ENCODE peak calls at places on chromosome 4, in seven cellular contexts. T is NCI-H1930, K is caudate nucleus, G is activated B cell treated with CpG ODN at 0.5 μM for 24 hours, X is cardiac fibroblast, M is posterior cingulate gyrus, J is EH. V is an unnamed sample.

GRCh38 chr4:38804654-38805295 is at the start of gene TLR1:
- DNase-seq in J (peak), G (no peak), K (no peak), T (no peak), M (no peak), X (peak), V (no peak)

GRCh38 chr4:87540176-87541058 is 11.2 kb upstream of the SPARCL1 start:
- DNase-seq in K (no peak), M (no peak), J (no peak), X (peak), G (no peak), T (no peak), V (no peak)

GRCh38 chr4:151012836-151013235 is 2.2 kb downstream of the LRBA start:
- DNase-seq in X (no peak), J (no peak), G (no peak), K (no peak), M (no peak), T (no peak), V (no peak)

GRCh38 chr4:27217261-27217769 is 356.7 kb downstream of the STIM2 start:
- DNase-seq in J (peak), T (no peak), X (no peak), K (no peak), G (no peak), M (no peak), V (no peak)

GRCh38 chr4:44961001-44961755 is 234.8 kb upstream of the GNPDA2 start:
- DNase-seq in K (no peak), X (no peak), J (no peak), T (no peak), G (no peak), M (no peak), V (no peak)

GRCh38 chr4:88002786-88003185 is 4.6 kb upstream of the PKD2 start:
- DNase-seq in J (peak), G (no peak), K (no peak), M (no peak), T (no peak), X (no peak), V (no peak)

GRCh38 chr4:99219479-99219878 is 433 bp upstream of the ADH6 start:
- DNase-seq in X (no peak), K (no peak), M (no peak), J (no peak), T (no peak), G (no peak), V (no peak)

GRCh38 chr4:6333301-6334202 is 63.9 kb downstream of the WFS1 start:
- DNase-seq in J (peak), T (peak), X (peak), K (no peak), M (no peak), G (no peak), V (no peak)

GRCh38 chr4:28686618-28687017 is 1826.0 kb downstream of the STIM2 start:
- DNase-seq in J (peak), T (no peak), X (peak), K (no peak), M (peak), G (no peak), V (no peak)

GRCh38 chr4:36243355-36244256 is 708 bp downstream of the ARAP2 start:
- DNase-seq in K (no peak), M (peak), G (no peak), T (peak), X (peak), J (no peak), V (peak)

GRCh38 chr4:93373893-93374860 is 454.4 kb upstream of the ATOH1 start:
- DNase-seq in G (no peak), M (no peak), J (no peak), T (no peak), X (no peak), K (no peak), V (no peak)

GRCh38 chr4:88659061-88659889 is 38.4 kb downstream of the NAP1L5 start:
- DNase-seq in T (no peak), M (no peak), K (peak), X (peak), G (no peak), J (peak), V (peak)

GRCh38 chr4:176735300-176735699 is 57.4 kb downstream of the VEGFC start:
- DNase-seq in X (peak), M (no peak), G (no peak), K (no peak), T (no peak), J (peak), V (no peak)

GRCh38 chr4:7777017-7777710 is 162.5 kb downstream of the AFAP1 start:
- DNase-seq in G (no peak), X (no peak), J (no peak), T (no peak), K (no peak), M (no peak), V (no peak)

GRCh38 chr4:189533603-189534002 is 407.1 kb upstream of the FRG1 start:
- DNase-seq in G (no peak), X (peak), K (no peak), M (no peak), J (no peak), T (no peak), V (no peak)

GRCh38 chr4:71783972-71784371 is at the start of gene GC:
- DNase-seq in T (no peak), M (no peak), K (no peak), G (no peak), X (no peak), J (no peak), V (no peak)

V was measured in T-helper 1 cell.